ENCODE peak calls at places on chromosomes 7 and 10, in ten cellular contexts. G is stomach, V is HCT116, R is HepG2, I is endothelial cell of umbilical vein, U is Panc1, A is spleen, N is HL-60, Q is transverse colon, C is suprapubic skin. S is an unnamed sample.

GRCh38 chr7:151117565-151117964 is 31.3 kb downstream of the AGAP3 start:
- DNase-seq in R (no peak), Q (no peak), I (no peak), A (no peak), V (no peak), N (no peak), U (no peak), G (no peak), C (no peak), S (no peak)

GRCh38 chr7:128200376-128200775 is 40.7 kb upstream of the LEP start:
- DNase-seq in A (no peak), N (no peak), G (no peak), C (no peak), I (no peak), U (no peak), V (no peak), Q (no peak), R (no peak), S (no peak)

GRCh38 chr10:110918269-110918632 is 729 bp downstream of the BBIP1 start:
- DNase-seq in R (peak), A (no peak), V (peak), C (peak), N (peak), Q (peak), I (peak), U (peak), G (peak), S (no peak)

GRCh38 chr7:128932862-128933821 is 4.6 kb upstream of the IRF5 start:
- DNase-seq in Q (peak), R (no peak), I (no peak), A (no peak), C (no peak), G (no peak), V (no peak), U (no peak), N (peak), S (peak)

GRCh38 chr7:139730746-139731612 is 46.8 kb downstream of the HIPK2 start:
- DNase-seq in N (no peak), U (no peak), V (no peak), C (no peak), Q (peak), A (no peak), I (peak), R (no peak), G (peak), S (no peak)

GRCh38 chr7:105638942-105639495 is 57.7 kb upstream of the EFCAB10 start:
- DNase-seq in R (no peak), Q (peak), I (no peak), A (no peak), G (peak), V (no peak), N (no peak), C (no peak), U (no peak), S (no peak)

GRCh38 chr7:126378642-126379041 is 874.1 kb downstream of the GRM8 start:
- DNase-seq in R (no peak), Q (no peak), U (no peak), V (no peak), N (no peak), C (no peak), A (no peak), I (no peak), G (no peak), S (no peak)

GRCh38 chr7:109387530-109387929 is 817.9 kb downstream of the DNAJB9 start:
- DNase-seq in C (no peak), N (no peak), I (no peak), Q (no peak), G (no peak), A (no peak), V (no peak), R (no peak), U (no peak), S (no peak)

GRCh38 chr7:46812047-46812672 is 769.8 kb downstream of the TNS3 start:
- DNase-seq in I (no peak), N (no peak), V (no peak), G (no peak), A (no peak), Q (no peak), R (no peak), C (no peak), U (no peak), S (no peak)

GRCh38 chr10:75011221-75011620 is 100.2 kb upstream of the SAMD8 start:
- DNase-seq in G (no peak), A (no peak), R (no peak), N (no peak), I (no peak), Q (no peak), U (no peak), C (no peak), V (no peak), S (no peak)

GRCh38 chr10:94172332-94172731 is 178.6 kb downstream of the PLCE1 start:
- DNase-seq in G (no peak), Q (no peak), A (no peak), C (no peak), N (no peak), I (no peak), V (no peak), R (no peak), U (no peak), S (no peak)

GRCh38 chr10:87544750-87545149 is 40.1 kb downstream of the MINPP1 start:
- DNase-seq in V (no peak), A (no peak), G (no peak), R (no peak), C (no peak), Q (no peak), U (no peak), I (no peak), N (no peak), S (no peak)

GRCh38 chr7:44374007-44374763 is 48.8 kb upstream of the CAMK2B start:
- DNase-seq in U (no peak), Q (no peak), I (no peak), A (peak), C (no peak), G (no peak), V (no peak), R (no peak), N (no peak), S (peak)

GRCh38 chr7:74493295-74493694 is 39.6 kb downstream of the GTF2IRD1 start:
- DNase-seq in G (no peak), Q (no peak), N (no peak), R (no peak), A (no peak), U (no peak), C (no peak), V (no peak), I (no peak), S (no peak)

GRCh38 chr10:127874966-127875765 is 17.6 kb downstream of the CLRN3 start:
- DNase-seq in U (no peak), C (no peak), A (no peak), G (no peak), Q (no peak), V (no peak), R (no peak), I (no peak), N (no peak), S (no peak)

GRCh38 chr10:5947471-5948207 is 29.7 kb downstream of the IL15RA start:
- DNase-seq in N (no peak), A (no peak), R (no peak), Q (no peak), U (no peak), C (no peak), G (no peak), V (no peak), I (no peak), S (no peak)

GRCh38 chr7:30750574-30751256 is 1.2 kb upstream of the INMT start:
- DNase-seq in I (no peak), N (no peak), G (no peak), A (no peak), U (no peak), R (no peak), V (no peak), C (no peak), Q (peak), S (no peak)

GRCh38 chr7:154928136-154929005 is 74.6 kb downstream of the PAXIP1 start:
- DNase-seq in A (peak), V (peak), G (peak), U (peak), I (peak), C (no peak), R (peak), Q (peak), N (peak), S (no peak)
- TF ChIP-seq POLR2AphosphoS5 in A (no peak), V (no peak), G (peak), U (no peak), I (no peak), C (no peak), R (peak), Q (peak), N (no peak), S (no peak)

GRCh38 chr10:11593612-11594011 is 17.8 kb downstream of the USP6NL start:
- DNase-seq in V (no peak), C (no peak), I (no peak), A (no peak), R (no peak), N (no peak), G (no peak), Q (peak), U (no peak), S (no peak)

GRCh38 chr10:11588878-11589277 is 22.6 kb downstream of the USP6NL start:
- DNase-seq in C (no peak), I (no peak), R (no peak), V (no peak), U (no peak), G (no peak), A (no peak), Q (no peak), N (no peak), S (no peak)

GRCh38 chr10:11586170-11586569 is 25.3 kb downstream of the USP6NL start:
- DNase-seq in I (peak), A (no peak), U (no peak), N (no peak), Q (no peak), V (no peak), C (no peak), G (no peak), R (no peak), S (no peak)

GRCh38 chr10:11587860-11588259 is 23.6 kb downstream of the USP6NL start:
- DNase-seq in G (no peak), V (no peak), U (no peak), Q (no peak), I (no peak), R (no peak), C (no peak), N (no peak), A (no peak), S (no peak)

DNA sequence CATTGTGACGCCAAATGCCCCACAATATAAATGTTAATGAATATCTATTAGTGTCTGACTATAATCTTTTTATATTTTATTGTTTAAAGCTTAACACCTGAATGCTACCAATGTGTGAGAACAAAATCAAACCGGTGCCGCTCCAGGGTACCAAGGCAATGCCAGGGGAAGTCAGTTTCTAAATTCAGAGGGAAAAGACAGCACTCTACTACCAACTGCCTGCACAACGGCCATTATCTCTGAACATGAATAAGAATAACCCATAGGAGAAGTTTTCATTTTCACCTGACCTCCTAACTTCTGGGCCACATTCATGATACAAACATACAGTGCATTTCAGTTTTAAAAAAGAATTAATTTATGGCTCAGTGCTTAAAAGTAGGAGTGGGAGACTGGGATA is 21.7 kb downstream of the USP6NL start:
- DNase-seq in C (no peak), N (no peak), I (no peak), V (no peak), U (no peak), G (no peak), A (no peak), Q (no peak), R (no peak), S (no peak)
- H3K27ac ChIP-seq in C (no peak), N (no peak), I (no peak), V (no peak), U (no peak), G (no peak), A (no peak), Q (no peak), R (no peak), S (no peak)

GRCh38 chr7:132279718-132280117 is 296.6 kb downstream of the PLXNA4 start:
- DNase-seq in U (no peak), V (no peak), G (no peak), I (no peak), N (no peak), A (no peak), Q (no peak), R (no peak), C (no peak), S (no peak)

GRCh38 chr7:132276986-132277716 is 299.1 kb downstream of the PLXNA4 start:
- DNase-seq in I (no peak), A (no peak), R (no peak), C (no peak), N (no peak), U (no peak), Q (no peak), V (no peak), G (no peak), S (no peak)

GRCh38 chr7:132276252-132276651 is 300.0 kb downstream of the PLXNA4 start:
- DNase-seq in A (no peak), G (no peak), Q (peak), C (no peak), U (no peak), R (no peak), V (no peak), N (no peak), I (no peak), S (no peak)

GRCh38 chr7:132275811-132276210 is 300.5 kb downstream of the PLXNA4 start:
- DNase-seq in C (no peak), Q (no peak), V (no peak), G (no peak), I (no peak), R (no peak), A (no peak), N (no peak), U (no peak), S (no peak)

GRCh38 chr7:132280335-132280734 is 295.9 kb downstream of the PLXNA4 start:
- DNase-seq in N (no peak), G (no peak), V (no peak), Q (no peak), R (no peak), A (no peak), I (no peak), C (no peak), U (no peak), S (no peak)
- TF ChIP-seq POLR2AphosphoS5 in N (no peak), G (no peak), V (no peak), Q (no peak), R (no peak), A (no peak), I (no peak), C (no peak), U (no peak), S (no peak)

GRCh38 chr7:88305044-88305443 is 1.6 kb downstream of the STEAP4 start:
- DNase-seq in Q (no peak), N (no peak), R (no peak), V (no peak), A (no peak), C (no peak), G (no peak), I (no peak), U (no peak), S (no peak)
- H3K27ac ChIP-seq in Q (no peak), N (no peak), R (no peak), V (no peak), A (no peak), C (no peak), G (peak), I (no peak), U (no peak), S (peak)

GRCh38 chr10:82084904-82085303 is 209.9 kb downstream of the NRG3 start:
- DNase-seq in Q (no peak), G (no peak), R (no peak), I (no peak), U (no peak), N (no peak), V (no peak), A (no peak), C (no peak), S (no peak)

GRCh38 chr10:82091413-82091812 is 216.4 kb downstream of the NRG3 start:
- DNase-seq in A (no peak), V (no peak), U (no peak), R (no peak), G (no peak), Q (no peak), C (no peak), I (peak), N (no peak), S (no peak)

GRCh38 chr10:82084496-82084895 is 209.5 kb downstream of the NRG3 start:
- DNase-seq in R (no peak), C (no peak), Q (no peak), N (no peak), I (no peak), A (no peak), G (no peak), U (no peak), V (no peak), S (no peak)

GRCh38 chr10:82089327-82089726 is 214.3 kb downstream of the NRG3 start:
- DNase-seq in V (no peak), G (no peak), U (no peak), N (no peak), C (no peak), A (no peak), Q (no peak), R (no peak), I (no peak), S (no peak)
- TF ChIP-seq POLR2AphosphoS5 in V (no peak), G (no peak), U (no peak), N (no peak), C (no peak), A (no peak), Q (no peak), R (no peak), I (no peak), S (no peak)

GRCh38 chr7:100432053-100432452 is 2.4 kb downstream of the MEPCE start:
- DNase-seq in N (no peak), V (no peak), Q (no peak), C (no peak), R (no peak), I (no peak), U (no peak), G (no peak), A (no peak), S (no peak)
- H3K27ac ChIP-seq in N (peak), V (peak), Q (no peak), C (peak), R (peak), I (no peak), U (peak), G (peak), A (peak), S (peak)

GRCh38 chr7:138197306-138197640 is 121.0 kb downstream of the AKR1D1 start:
- DNase-seq in V (no peak), C (no peak), R (no peak), G (no peak), U (no peak), Q (no peak), I (no peak), A (no peak), N (no peak), S (no peak)

GRCh38 chr7:138195207-138195606 is 118.9 kb downstream of the AKR1D1 start:
- DNase-seq in U (no peak), G (peak), R (peak), V (no peak), C (no peak), I (no peak), Q (no peak), A (no peak), N (peak), S (no peak)

GRCh38 chr7:138194567-138194966 is 118.3 kb downstream of the AKR1D1 start:
- DNase-seq in R (no peak), I (no peak), G (no peak), A (no peak), N (no peak), C (no peak), U (no peak), Q (no peak), V (no peak), S (no peak)
- TF ChIP-seq POLR2AphosphoS5 in R (no peak), I (no peak), G (no peak), A (no peak), N (no peak), C (no peak), U (no peak), Q (no peak), V (no peak), S (no peak)

S was measured in breast epithelium.